ENCODE peak calls at places on chromosomes 11 and 22, in nine cellular contexts. N is AG09309; J is spleen; I is NCI-H226; F is stimulated activated CD8-positive, alpha-beta memory T cell treated with anti-CD3 and anti-CD28 coated beads, Interleukin-7, amount 100 ng/mL, for 1 hour; U is T-helper 17 cell; O is HAP-1; P is NCI-H460; Q is immature natural killer cell. C is an unnamed sample.

GRCh38 chr11:5596611-5597201 is at the start of gene TRIM6:
- DNase-seq in F (no peak), J (peak), P (peak), O (peak), N (no peak), Q (no peak), U (no peak), I (peak), C (peak)

GRCh38 chr11:110376711-110377324 is 52.9 kb upstream of the FDX1 start:
- DNase-seq in J (no peak), N (peak), F (no peak), Q (peak), O (peak), U (no peak), P (peak), I (peak), C (peak)

GRCh38 chr11:125515102-125515439 is 19.0 kb upstream of the FEZ1 start:
- DNase-seq in N (no peak), P (no peak), J (no peak), O (no peak), U (no peak), I (no peak), Q (no peak), F (no peak), C (no peak)

GRCh38 chr11:109993786-109994185 is 99.4 kb upstream of the ZC3H12C start:
- DNase-seq in P (no peak), J (no peak), F (no peak), Q (no peak), I (peak), U (no peak), N (peak), O (no peak), C (no peak)

GRCh38 chr11:126426820-126427749 is 71.6 kb downstream of the ST3GAL4 start:
- DNase-seq in Q (peak), O (no peak), I (no peak), F (no peak), U (no peak), N (no peak), P (peak), J (no peak), C (no peak)

GRCh38 chr22:40714514-40714966 is 35.3 kb downstream of the MCHR1 start:
- DNase-seq in P (no peak), O (no peak), N (no peak), F (no peak), J (no peak), Q (no peak), U (no peak), I (no peak), C (no peak)

GRCh38 chr11:72935705-72936104 is 121.5 kb downstream of the ATG16L2 start:
- DNase-seq in P (no peak), N (no peak), U (no peak), F (no peak), J (no peak), I (no peak), Q (no peak), O (no peak), C (no peak)

GRCh38 chr11:31656051-31656450 is 146.5 kb downstream of the ELP4 start:
- DNase-seq in O (no peak), J (no peak), I (peak), Q (no peak), U (no peak), N (no peak), F (no peak), P (no peak), C (no peak)

GRCh38 chr11:115872418-115872817 is 368.2 kb upstream of the CADM1 start:
- DNase-seq in F (no peak), Q (no peak), U (no peak), N (no peak), P (no peak), J (no peak), I (no peak), O (no peak), C (no peak)

GRCh38 chr22:24810043-24810749 is 4.2 kb downstream of the SGSM1 start:
- DNase-seq in O (no peak), Q (no peak), U (no peak), N (no peak), P (no peak), I (no peak), F (no peak), J (no peak), C (no peak)

GRCh38 chr11:56916609-56917008 is 72.1 kb upstream of the OR5AK2 start:
- DNase-seq in Q (no peak), P (no peak), N (no peak), F (no peak), I (no peak), O (no peak), U (no peak), J (no peak), C (no peak)

GRCh38 chr22:50434849-50435700 is 39.8 kb downstream of the SBF1 start:
- DNase-seq in O (no peak), N (no peak), F (no peak), Q (no peak), I (no peak), P (no peak), J (peak), U (no peak), C (no peak)

GRCh38 chr11:81888391-81888790 is 845.3 kb downstream of the FAM181B start:
- DNase-seq in J (no peak), I (no peak), O (no peak), P (no peak), Q (no peak), N (no peak), F (no peak), U (no peak), C (no peak)

GRCh38 chr22:44286673-44287072 is 26.1 kb downstream of the SHISAL1 start:
- DNase-seq in J (no peak), F (no peak), I (no peak), Q (no peak), N (no peak), O (no peak), P (no peak), U (no peak), C (no peak)

GRCh38 chr11:128412847-128413791 is 174.2 kb downstream of the ETS1 start:
- DNase-seq in J (no peak), P (no peak), N (no peak), F (no peak), U (no peak), Q (no peak), I (no peak), O (no peak), C (no peak)

GRCh38 chr11:111834432-111835163 is 36.8 kb downstream of the ALG9 start:
- DNase-seq in Q (no peak), P (no peak), J (no peak), I (no peak), F (no peak), N (no peak), U (no peak), O (peak), C (no peak)

GRCh38 chr11:76257040-76257730 is 50.9 kb upstream of the WNT11 start:
- DNase-seq in U (no peak), J (no peak), I (no peak), Q (no peak), N (no peak), F (no peak), P (no peak), O (no peak), C (no peak)

GRCh38 chr11:1072116-1072820 is 2.4 kb upstream of the MUC2 start:
- DNase-seq in U (no peak), I (peak), O (no peak), F (no peak), N (no peak), P (no peak), Q (no peak), J (peak), C (no peak)

GRCh38 chr11:75147191-75147874 is 3.6 kb upstream of the SLCO2B1 start:
- DNase-seq in I (no peak), U (no peak), P (no peak), Q (no peak), O (no peak), N (no peak), F (no peak), J (no peak), C (no peak)

GRCh38 chr22:36585841-36586240 is 56.9 kb upstream of the EIF3D start:
- DNase-seq in Q (no peak), F (no peak), I (peak), P (no peak), N (no peak), U (no peak), O (no peak), J (peak), C (no peak)

GRCh38 chr11:41307371-41308080 is 151.9 kb downstream of the LRRC4C start:
- DNase-seq in N (no peak), U (no peak), J (no peak), F (no peak), I (no peak), Q (no peak), O (no peak), P (no peak), C (no peak)

GRCh38 chr11:125451400-125452124 is 44.5 kb downstream of the FEZ1 start:
- DNase-seq in I (no peak), Q (no peak), O (peak), N (no peak), J (no peak), P (no peak), U (no peak), F (no peak), C (peak)

GRCh38 chr11:19326499-19326898 is 85.8 kb upstream of the E2F8 start:
- DNase-seq in N (no peak), O (no peak), F (no peak), P (peak), U (no peak), J (no peak), Q (no peak), I (peak), C (no peak)

GRCh38 chr11:117523680-117524079 is 196.0 kb downstream of the CEP164 start:
- DNase-seq in I (peak), Q (no peak), F (no peak), O (no peak), N (no peak), J (no peak), P (no peak), U (no peak), C (no peak)

GRCh38 chr11:74276581-74276980 is 34.9 kb downstream of the P4HA3 start:
- DNase-seq in U (no peak), Q (no peak), O (no peak), J (no peak), N (no peak), F (no peak), P (no peak), I (no peak), C (no peak)

GRCh38 chr11:60782393-60783140 is 2.6 kb upstream of the MS4A10 start:
- DNase-seq in I (no peak), O (no peak), F (no peak), N (no peak), P (no peak), U (no peak), J (peak), Q (no peak), C (no peak)

GRCh38 chr22:21569459-21570161 is 2.1 kb downstream of the UBE2L3 start:
- DNase-seq in Q (no peak), J (no peak), N (no peak), O (peak), U (no peak), I (no peak), F (no peak), P (no peak), C (no peak)